ENCODE peak calls at places on chromosomes 4 and X, in nine cellular contexts. R is fibroblast of pulmonary artery, A is upper lobe of left lung, E is AG09319, Y is GM20000, X is Calu3, P is AG04449, H is CD14-positive monocyte, C is dorsolateral prefrontal cortex. G is an unnamed sample.

GRCh38 chr4:139286186-139286698 is 6.2 kb upstream of the MGARP start:
- DNase-seq in X (no peak), C (no peak), H (no peak), P (no peak), R (no peak), A (no peak), Y (no peak), E (no peak), G (no peak)

GRCh38 chr4:77578145-77578544 is 27.5 kb upstream of the CXCL13 start:
- DNase-seq in X (no peak), P (no peak), H (no peak), Y (no peak), R (no peak), E (no peak), A (no peak), C (no peak), G (no peak)

GRCh38 chr4:2746891-2747695 is 9.0 kb downstream of the TNIP2 start:
- DNase-seq in P (no peak), X (no peak), A (no peak), C (no peak), R (no peak), Y (no peak), E (no peak), H (no peak), G (no peak)

GRCh38 chrX:71017396-71017939 is 50.7 kb downstream of the SNX12 start:
- DNase-seq in X (no peak), A (no peak), C (no peak), E (no peak), H (no peak), R (peak), P (no peak), Y (no peak), G (no peak)

GRCh38 chr4:41142946-41143720 is 71.2 kb downstream of the APBB2 start:
- DNase-seq in A (no peak), Y (no peak), P (peak), X (no peak), R (peak), E (peak), C (no peak), H (no peak), G (peak)

GRCh38 chr4:177667687-177668086 is 225.4 kb upstream of the AGA start:
- DNase-seq in P (no peak), H (no peak), C (no peak), A (no peak), Y (no peak), X (peak), R (no peak), E (no peak), G (no peak)

GRCh38 chr4:53992785-53993184 is 71.6 kb downstream of the CHIC2 start:
- DNase-seq in R (no peak), X (no peak), Y (no peak), P (no peak), A (no peak), E (no peak), C (no peak), H (no peak), G (no peak)

GRCh38 chr4:158139086-158139485 is 33.7 kb downstream of the GASK1B start:
- DNase-seq in E (no peak), A (no peak), Y (no peak), H (no peak), X (no peak), P (no peak), R (peak), C (no peak), G (no peak)

GRCh38 chr4:5524900-5525299 is 183.5 kb downstream of the EVC2 start:
- DNase-seq in C (no peak), A (no peak), Y (no peak), X (no peak), R (peak), E (peak), P (peak), H (no peak), G (no peak)

GRCh38 chr4:147830987-147831386 is 99.1 kb downstream of the ARHGAP10 start:
- DNase-seq in C (no peak), X (no peak), Y (no peak), A (no peak), R (peak), E (no peak), P (no peak), H (no peak), G (peak)

GRCh38 chr4:95728145-95728544 is 111.7 kb upstream of the PDHA2 start:
- DNase-seq in C (no peak), Y (no peak), X (no peak), A (no peak), H (no peak), P (no peak), R (peak), E (no peak), G (peak)

GRCh38 chr4:15031993-15032660 is 29.8 kb downstream of the CPEB2 start:
- DNase-seq in E (no peak), C (no peak), P (no peak), A (no peak), Y (no peak), X (no peak), R (peak), H (no peak), G (no peak)

GRCh38 chr4:73609688-73610087 is 10.5 kb downstream of the RASSF6 start:
- DNase-seq in Y (no peak), H (no peak), E (peak), R (peak), A (no peak), X (no peak), C (no peak), P (no peak), G (no peak)

GRCh38 chrX:24870143-24870542 is 145.6 kb downstream of the ARX start:
- DNase-seq in A (no peak), E (no peak), P (no peak), C (no peak), X (no peak), R (peak), Y (no peak), H (no peak), G (no peak)

GRCh38 chr4:149063007-149063406 is 620.8 kb upstream of the NR3C2 start:
- DNase-seq in C (no peak), P (no peak), Y (no peak), A (no peak), R (no peak), H (no peak), X (no peak), E (no peak), G (no peak)

GRCh38 chr4:1721666-1722550 is 587 bp downstream of the TACC3 start:
- DNase-seq in H (no peak), C (no peak), Y (no peak), E (no peak), R (no peak), A (peak), X (no peak), P (no peak), G (no peak)

GRCh38 chrX:56798866-56799864 is 70.1 kb downstream of the NBDY start:
- DNase-seq in A (no peak), C (no peak), H (no peak), X (no peak), P (no peak), R (no peak), E (no peak), Y (no peak), G (no peak)

GRCh38 chrX:67953658-67954057 is 409.8 kb downstream of the AR start:
- DNase-seq in C (no peak), R (no peak), P (no peak), Y (no peak), H (no peak), E (no peak), X (no peak), A (no peak), G (no peak)

GRCh38 chr4:102623622-102624021 is 122.5 kb downstream of the NFKB1 start:
- DNase-seq in P (no peak), E (no peak), R (peak), A (no peak), C (no peak), Y (no peak), X (peak), H (no peak), G (no peak)

GRCh38 chrX:102517331-102517730 is 792 bp upstream of the TMSB15A start:
- DNase-seq in P (no peak), H (no peak), R (peak), E (no peak), Y (no peak), C (no peak), A (no peak), X (no peak), G (no peak)

GRCh38 chrX:133523094-133523493 is 107.8 kb upstream of the GPC4 start:
- DNase-seq in X (no peak), P (no peak), R (no peak), E (no peak), H (no peak), C (no peak), A (no peak), Y (no peak), G (no peak)

GRCh38 chrX:110852180-110852579 is 56.6 kb upstream of the CHRDL1 start:
- DNase-seq in X (no peak), C (no peak), E (no peak), A (no peak), P (no peak), H (no peak), R (peak), Y (peak), G (peak)

DNA sequence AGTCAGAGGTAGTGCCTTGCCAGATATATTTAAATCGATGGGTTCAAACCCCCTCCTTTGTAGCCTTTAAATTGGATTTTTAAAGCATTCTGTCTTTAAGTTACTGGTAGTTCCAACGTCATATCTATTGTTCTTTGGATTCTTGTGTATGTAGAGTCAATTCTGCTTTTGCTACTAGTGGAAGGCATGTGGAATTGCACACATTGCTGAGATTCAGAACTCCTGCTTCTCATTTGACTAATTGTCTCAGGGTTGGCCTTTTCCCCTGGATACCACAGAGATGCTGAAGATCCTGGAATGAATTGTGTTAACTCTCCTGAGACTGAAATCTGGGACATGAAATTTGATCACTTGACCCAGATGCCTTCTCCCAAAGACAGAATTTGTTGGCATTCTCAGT is 328.3 kb upstream of the RPS6KA3 start:
- DNase-seq in P (no peak), Y (no peak), C (no peak), A (no peak), X (peak), E (no peak), H (no peak), R (peak), G (no peak)
- TF ChIP-seq CTCF in P (no peak), Y (no peak), C (no peak), A (no peak), X (no peak), E (peak), H (no peak), R (peak), G (no peak)

DNA sequence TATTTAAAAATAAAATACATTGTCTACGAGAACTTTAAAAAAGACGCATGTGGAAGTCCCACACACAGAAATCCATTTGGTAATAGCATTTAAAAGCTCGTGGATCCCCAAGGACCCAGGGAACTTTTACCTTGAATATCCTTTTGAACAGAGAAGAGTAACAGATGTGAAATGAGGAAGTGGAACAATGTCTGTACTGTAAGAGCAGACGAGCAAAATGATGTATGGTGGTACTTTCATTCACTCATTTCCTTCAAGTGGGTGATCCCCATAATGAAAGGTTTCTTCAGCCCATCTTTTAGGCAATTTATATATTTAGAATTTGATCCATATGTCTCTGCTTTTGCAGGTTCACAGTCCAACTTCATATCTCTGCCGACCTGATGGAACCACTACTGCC is 188.3 kb downstream of the PALLD start:
- DNase-seq in R (no peak), E (no peak), Y (peak), A (no peak), C (no peak), X (no peak), P (no peak), H (no peak), G (no peak)
- TF ChIP-seq CTCF in R (no peak), E (no peak), Y (no peak), A (no peak), C (no peak), X (no peak), P (no peak), H (no peak), G (no peak)

GRCh38 chrX:107894038-107894437 is 68.4 kb downstream of the MID2 start:
- DNase-seq in E (no peak), X (peak), A (no peak), H (no peak), C (no peak), R (peak), Y (peak), P (no peak), G (peak)
- TF ChIP-seq CTCF in E (peak), X (peak), A (peak), H (peak), C (peak), R (peak), Y (no peak), P (no peak), G (no peak)

DNA sequence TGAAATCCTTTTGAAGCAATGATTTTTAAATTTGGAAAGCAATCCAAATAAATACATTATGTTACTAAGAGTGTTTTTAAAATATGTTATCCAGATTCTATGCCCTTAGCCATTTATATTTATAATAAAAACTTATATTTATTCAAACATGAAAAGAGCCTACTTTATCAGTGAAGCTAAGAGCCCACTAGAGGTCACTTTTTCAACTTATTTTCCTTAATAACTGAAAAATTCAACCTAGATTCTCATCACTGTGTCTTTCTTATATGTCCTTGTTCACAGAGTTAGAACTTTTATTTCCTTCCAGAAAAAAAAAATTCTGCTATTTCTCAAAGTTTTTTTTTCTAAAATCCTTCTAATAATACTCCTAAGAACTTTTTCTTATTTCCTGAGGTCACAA is 23.9 kb downstream of the PRDM8 start:
- DNase-seq in R (peak), X (no peak), Y (no peak), A (no peak), C (no peak), H (no peak), E (no peak), P (no peak), G (no peak)
- TF ChIP-seq CTCF in R (peak), X (no peak), Y (no peak), A (no peak), C (peak), H (peak), E (peak), P (peak), G (peak)

GRCh38 chr4:154984616-154985015 is 203.5 kb downstream of the RBM46 start:
- DNase-seq in H (no peak), C (no peak), X (no peak), P (no peak), R (no peak), E (no peak), Y (no peak), A (no peak), G (no peak)

GRCh38 chr4:154984148-154984547 is 203.1 kb downstream of the RBM46 start:
- DNase-seq in P (no peak), A (no peak), C (no peak), R (no peak), E (no peak), Y (peak), H (no peak), X (no peak), G (no peak)

GRCh38 chr4:154985673-154986072 is 204.6 kb downstream of the RBM46 start:
- DNase-seq in E (no peak), X (no peak), R (peak), P (no peak), A (no peak), H (no peak), Y (no peak), C (no peak), G (no peak)

GRCh38 chr4:154983714-154984113 is 202.6 kb downstream of the RBM46 start:
- DNase-seq in H (no peak), R (no peak), E (no peak), A (no peak), P (no peak), Y (no peak), C (no peak), X (no peak), G (no peak)

DNA sequence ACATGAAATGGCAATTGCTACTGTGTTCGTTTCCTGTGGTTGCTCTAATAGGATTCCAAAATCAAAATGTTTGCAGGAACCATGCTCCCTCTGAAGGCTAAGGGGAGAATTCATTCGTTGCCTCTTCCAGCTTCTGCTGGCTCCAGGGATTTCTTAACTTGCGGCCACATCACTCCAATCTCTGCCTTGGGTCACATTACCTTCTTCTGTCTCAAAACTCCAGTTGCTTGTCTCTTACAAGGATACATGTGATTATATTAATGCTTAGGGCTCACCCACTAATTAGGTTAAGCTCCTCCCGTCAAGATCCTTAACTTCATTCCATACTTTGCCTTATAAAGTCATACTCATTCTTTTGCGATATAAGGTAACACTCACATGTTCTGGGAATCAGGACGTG is 208.4 kb downstream of the RBM46 start:
- DNase-seq in P (no peak), H (no peak), X (no peak), C (no peak), Y (no peak), A (no peak), E (no peak), R (no peak), G (no peak)
- TF ChIP-seq CTCF in P (no peak), H (no peak), X (no peak), C (no peak), Y (no peak), A (no peak), E (no peak), R (no peak), G (no peak)

GRCh38 chrX:117511379-117511778 is 605.2 kb downstream of the KLHL13 start:
- DNase-seq in R (no peak), A (no peak), Y (no peak), C (no peak), X (no peak), P (no peak), E (no peak), H (no peak), G (no peak)

GRCh38 chrX:117508021-117508420 is 608.6 kb downstream of the KLHL13 start:
- DNase-seq in H (no peak), X (no peak), R (no peak), P (no peak), Y (no peak), E (no peak), A (no peak), C (no peak), G (no peak)

GRCh38 chrX:117510453-117510852 is 606.2 kb downstream of the KLHL13 start:
- DNase-seq in E (no peak), R (no peak), C (no peak), A (no peak), H (no peak), P (no peak), Y (no peak), X (no peak), G (peak)
- TF ChIP-seq CTCF in E (no peak), R (no peak), C (no peak), A (no peak), H (no peak), P (no peak), Y (no peak), X (no peak), G (no peak)

GRCh38 chr4:36187723-36188333 is 56.5 kb downstream of the ARAP2 start:
- DNase-seq in C (no peak), H (no peak), A (no peak), X (no peak), P (no peak), E (no peak), Y (peak), R (peak), G (peak)
- TF ChIP-seq CTCF in C (peak), H (peak), A (peak), X (peak), P (no peak), E (no peak), Y (no peak), R (peak), G (peak)

GRCh38 chr4:19227701-19228100 is 1024.0 kb upstream of the SLIT2 start:
- DNase-seq in C (no peak), R (no peak), P (no peak), Y (no peak), H (no peak), A (no peak), X (no peak), E (no peak), G (no peak)

DNA sequence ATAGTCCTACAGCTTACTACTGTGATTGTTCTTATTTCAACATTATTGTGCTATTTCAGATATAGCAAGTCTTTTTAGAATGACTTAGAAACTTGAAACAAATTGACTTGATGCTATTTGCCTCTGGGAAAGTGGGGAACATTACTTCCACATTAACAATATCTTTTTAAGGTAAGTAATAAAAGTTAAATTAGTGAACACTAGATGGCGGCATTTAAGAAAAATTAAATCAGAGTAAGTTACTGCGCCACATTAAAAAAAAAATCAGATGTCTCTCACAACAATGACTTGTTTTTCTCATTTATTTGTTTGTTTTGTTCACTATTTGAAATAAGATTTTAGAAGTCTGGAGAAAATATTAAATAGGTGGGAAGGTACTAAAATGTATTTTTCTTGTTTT is 1026.9 kb upstream of the SLIT2 start:
- DNase-seq in H (no peak), A (no peak), E (peak), R (peak), C (no peak), X (no peak), P (no peak), Y (peak), G (no peak)
- TF ChIP-seq CTCF in H (no peak), A (no peak), E (no peak), R (peak), C (peak), X (no peak), P (no peak), Y (no peak), G (peak)

G was measured in RWPE1.